ENCODE peak calls at places on chromosomes 6 and 20, in eight cellular contexts. C, I, H, R, Y, K, M and Q are unnamed samples.

GRCh38 chr6:105850636-105851035 is 235.5 kb upstream of the PRDM1 start:
- DNase-seq in C (no peak), R (no peak), Y (no peak), I (no peak), H (no peak), K (no peak), M (no peak), Q (no peak)

GRCh38 chr6:132790450-132790849 is 8.0 kb downstream of the SLC18B1 start:
- DNase-seq in C (no peak), H (no peak), I (no peak), M (no peak), R (no peak), K (no peak), Y (no peak), Q (no peak)

GRCh38 chr6:90184334-90185298 is 112.0 kb downstream of the BACH2 start:
- DNase-seq in R (no peak), K (no peak), I (no peak), C (peak; percentile 73), H (no peak), M (no peak), Y (no peak), Q (no peak)

GRCh38 chr20:40323411-40323810 is 365.6 kb downstream of the MAFB start:
- DNase-seq in I (peak; percentile 17), R (no peak), Y (peak; percentile 62), M (no peak), K (no peak), H (no peak), C (no peak), Q (peak; percentile 67)

GRCh38 chr6:52360601-52361346 is 1.2 kb upstream of the PAQR8 start:
- DNase-seq in K (no peak), I (no peak), H (no peak), Y (no peak), M (no peak), R (no peak), C (no peak), Q (no peak)

GRCh38 chr6:11271228-11271627 is 38.8 kb upstream of the NEDD9 start:
- DNase-seq in C (no peak), M (no peak), I (no peak), R (peak; percentile 50), H (no peak), K (no peak), Y (no peak), Q (no peak)

GRCh38 chr6:111918825-111919224 is 45.6 kb upstream of the FYN start:
- DNase-seq in Y (no peak), K (no peak), R (peak; percentile 61), C (peak; percentile 79), H (no peak), M (peak; percentile 58), I (peak; percentile 96), Q (no peak)

GRCh38 chr6:13331516-13332348 is 3.4 kb upstream of the TBC1D7 start:
- DNase-seq in I (peak; percentile 49), C (peak; percentile 29), R (no peak), H (no peak), M (no peak), K (peak; percentile 73), Y (no peak), Q (no peak)

GRCh38 chr6:33174784-33175183 is 17.5 kb downstream of the COL11A2 start:
- DNase-seq in H (peak; percentile 52), Y (no peak), R (no peak), I (no peak), K (no peak), M (peak; percentile 37), C (no peak), Q (no peak)

GRCh38 chr20:22257912-22258311 is 326.5 kb downstream of the FOXA2 start:
- DNase-seq in Y (no peak), I (peak; percentile 4), K (no peak), H (no peak), C (no peak), R (no peak), M (no peak), Q (no peak)

GRCh38 chr20:49461894-49462293 is 20.6 kb downstream of the KCNB1 start:
- DNase-seq in R (no peak), H (no peak), K (no peak), Y (no peak), M (no peak), C (no peak), I (no peak), Q (no peak)

GRCh38 chr6:151091571-151091970 is 148.2 kb upstream of the AKAP12 start:
- DNase-seq in I (no peak), Y (no peak), H (no peak), M (no peak), R (no peak), K (no peak), C (no peak), Q (no peak)

GRCh38 chr20:12203981-12204380 is 286.3 kb downstream of the BTBD3 start:
- DNase-seq in R (no peak), C (no peak), M (no peak), Y (no peak), K (no peak), H (no peak), I (no peak), Q (no peak)

GRCh38 chr6:170172406-170172805 is 118.5 kb downstream of the DLL1 start:
- DNase-seq in Y (no peak), C (no peak), I (no peak), H (no peak), K (no peak), M (no peak), R (no peak), Q (peak; percentile 10)

GRCh38 chr20:36333841-36334240 is 27.7 kb downstream of the DLGAP4 start:
- DNase-seq in H (no peak), Y (no peak), I (no peak), K (no peak), C (no peak), M (peak; percentile 20), R (peak; percentile 1), Q (no peak)

GRCh38 chr20:37630161-37630560 is 63.7 kb upstream of the CTNNBL1 start:
- DNase-seq in R (no peak), Y (no peak), I (no peak), K (no peak), C (no peak), M (no peak), H (no peak), Q (no peak)

GRCh38 chr6:108621117-108621516 is 60.4 kb downstream of the FOXO3 start:
- DNase-seq in K (no peak), R (peak; percentile 85), H (no peak), Y (no peak), I (peak; percentile 97), M (peak; percentile 69), C (peak; percentile 90), Q (no peak)

GRCh38 chr6:113010181-113010580 is 663.1 kb downstream of the RFPL4B start:
- DNase-seq in R (no peak), K (no peak), C (no peak), H (no peak), M (no peak), Y (no peak), I (no peak), Q (no peak)

GRCh38 chr6:113009682-113010081 is 662.6 kb downstream of the RFPL4B start:
- DNase-seq in I (peak; percentile 55), K (no peak), Y (no peak), C (peak; percentile 35), M (no peak), R (no peak), H (no peak), Q (no peak)

GRCh38 chr6:113010590-113010989 is 663.5 kb downstream of the RFPL4B start:
- DNase-seq in R (no peak), H (no peak), K (no peak), M (no peak), C (no peak), Y (no peak), I (no peak), Q (no peak)

GRCh38 chr6:113011803-113012202 is 664.7 kb downstream of the RFPL4B start:
- DNase-seq in M (no peak), Y (no peak), H (no peak), R (no peak), C (peak; percentile 61), I (peak; percentile 49), K (no peak), Q (no peak)

GRCh38 chr6:113011389-113011788 is 664.3 kb downstream of the RFPL4B start:
- DNase-seq in R (no peak), Y (no peak), C (no peak), M (no peak), H (no peak), K (no peak), I (peak; percentile 39), Q (no peak)
- H3K27ac ChIP-seq in R (no peak overlapping the region), Y (no peak overlapping the region), C (no peak overlapping the region), M (no peak overlapping the region), H (no peak overlapping the region), K (no peak overlapping the region), I (peak overlapping the region; percentile 11), Q (no peak overlapping the region)

GRCh38 chr6:54070025-54070424 is 41.2 kb upstream of the MLIP start:
- DNase-seq in H (no peak), R (no peak), I (peak; percentile 20), M (no peak), Y (no peak), C (no peak), K (no peak), Q (no peak)
- H3K4me3 ChIP-seq in H (peak overlapping the region; percentile 32), R (peak overlapping the region; percentile 54), I (peak overlapping the region; percentile 59), M (peak overlapping the region; percentile 40), Y (peak overlapping the region; percentile 14), C (no peak overlapping the region), K (no peak overlapping the region), Q (no peak overlapping the region)

DNA sequence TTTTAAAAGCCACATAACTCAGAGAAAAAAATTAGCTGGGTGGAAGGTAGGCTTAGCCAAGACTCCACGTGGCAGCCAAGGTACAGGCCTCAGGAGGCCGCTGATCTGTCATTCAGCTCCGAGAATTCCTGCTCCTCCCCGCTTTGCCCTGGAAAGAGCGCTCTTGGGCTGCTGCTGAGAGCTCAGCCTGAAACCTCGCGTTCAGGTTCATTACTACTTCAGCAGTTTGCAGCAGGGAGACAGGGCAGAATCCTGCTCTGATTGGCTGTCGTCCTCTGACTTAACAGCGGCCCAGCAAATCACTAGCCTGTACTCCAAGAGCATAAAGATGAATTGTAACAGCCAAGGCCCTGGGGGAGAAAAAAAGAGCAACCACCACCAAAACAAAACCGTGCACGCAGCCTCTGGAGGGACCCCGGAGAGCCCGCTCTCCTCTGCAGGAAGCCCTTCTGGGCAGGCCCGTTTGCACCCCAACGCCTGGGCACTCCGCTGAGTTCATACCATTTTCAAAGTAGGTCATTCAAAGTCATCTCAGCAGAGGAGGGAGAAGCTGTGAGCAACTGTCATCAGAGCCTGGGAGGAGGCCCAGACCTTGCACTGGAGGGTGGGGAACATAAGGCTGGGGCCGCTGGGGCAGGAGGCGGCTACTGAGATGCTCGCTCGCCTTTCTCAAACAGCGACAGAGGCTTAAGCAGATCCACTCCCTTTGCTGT is 42.2 kb upstream of the ATXN1 start:
- DNase-seq in K (no peak), H (no peak), R (no peak), C (peak; percentile 82), I (no peak), Y (no peak), M (peak; percentile 52), Q (no peak)
- H3K27ac ChIP-seq in K (no peak overlapping the region), H (no peak overlapping the region), R (no peak overlapping the region), C (peak overlapping the region; percentile 30), I (no peak overlapping the region), Y (no peak overlapping the region), M (no peak overlapping the region), Q (peak overlapping the region; percentile 41)

GRCh38 chr6:110526731-110527130 is 50.3 kb upstream of the SLC22A16 start:
- DNase-seq in Y (no peak), H (no peak), M (no peak), K (no peak), I (no peak), R (no peak), C (no peak), Q (no peak)
- H3K4me3 ChIP-seq in Y (no peak overlapping the region), H (no peak overlapping the region), M (no peak overlapping the region), K (no peak overlapping the region), I (no peak overlapping the region), R (no peak overlapping the region), C (no peak overlapping the region), Q (no peak overlapping the region)